ENCODE peak calls at places on chromosomes 12 and 14, in seven cellular contexts. B is lung, G is adrenal gland, S is upper lobe of right lung, J is heart right ventricle, F is tibial nerve, C is PC-3. P is an unnamed sample.

GRCh38 chr12:7042847-7043246 is 17.7 kb upstream of the C1S start:
- DNase-seq in C (peak; percentile 39), S (no peak), F (no peak), J (no peak), G (no peak), B (no peak), P (no peak)

GRCh38 chr12:4303750-4304149 is 17.3 kb upstream of the TIGAR start:
- DNase-seq in F (no peak), G (peak; percentile 48), S (no peak), B (no peak), J (no peak), C (no peak), P (no peak)

GRCh38 chr14:54182419-54183040 is 214.3 kb upstream of the CDKN3 start:
- DNase-seq in S (no peak), G (no peak), B (no peak), F (no peak), J (no peak), C (peak; percentile 96), P (no peak)

GRCh38 chr12:57830393-57830792 is 11.9 kb upstream of the AVIL start:
- DNase-seq in B (no peak), S (no peak), J (no peak), C (no peak), F (no peak), G (no peak), P (no peak)

GRCh38 chr14:70680748-70681147 is 39.0 kb downstream of the TTC9 start:
- DNase-seq in J (no peak), F (no peak), S (no peak), G (no peak), C (no peak), B (no peak), P (no peak)

GRCh38 chr12:124398578-124399227 is 103.8 kb downstream of the RFLNA start:
- DNase-seq in C (no peak), F (peak; percentile 72), B (no peak), G (peak; percentile 73), J (no peak), S (peak; percentile 73), P (peak; percentile 60)

GRCh38 chr12:80894179-80894578 is 43.6 kb downstream of the LIN7A start:
- DNase-seq in C (no peak), F (no peak), S (no peak), J (no peak), G (no peak), B (no peak), P (no peak)

GRCh38 chr12:92075425-92075891 is 70.2 kb downstream of the BTG1 start:
- DNase-seq in C (no peak), F (no peak), J (no peak), S (no peak), B (no peak), G (no peak), P (no peak)

GRCh38 chr12:82730832-82731497 is 44.3 kb downstream of the TMTC2 start:
- DNase-seq in S (no peak), G (no peak), B (no peak), F (no peak), C (no peak), J (no peak), P (no peak)

GRCh38 chr12:1540690-1541089 is 53.7 kb downstream of the FBXL14 start:
- DNase-seq in G (no peak), C (peak; percentile 96), J (no peak), B (no peak), F (no peak), S (no peak), P (no peak)

GRCh38 chr14:84527706-84528105 is 1002.2 kb upstream of the FLRT2 start:
- DNase-seq in B (no peak), C (no peak), J (no peak), S (no peak), F (no peak), G (no peak), P (no peak)

DNA sequence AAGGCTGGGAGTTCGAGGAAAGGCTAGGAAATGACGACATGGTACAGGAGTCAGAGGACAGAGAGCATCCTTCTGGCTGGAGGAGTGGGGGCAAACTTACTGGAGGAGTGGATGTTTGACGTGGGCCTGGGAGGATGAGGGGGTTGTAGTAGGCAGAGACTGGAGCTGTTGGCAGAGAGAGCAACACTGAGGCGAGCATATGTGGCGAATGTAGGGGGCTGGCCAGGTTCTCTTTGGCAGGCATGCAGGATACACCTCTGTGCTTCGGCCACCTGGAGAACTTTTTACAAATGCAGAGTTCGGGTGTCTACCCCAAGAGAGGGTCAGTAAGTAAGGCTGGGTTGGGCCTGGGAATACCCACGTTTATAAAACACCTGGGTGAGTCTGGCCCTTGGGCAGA is 385.7 kb downstream of the FUT8 start:
- DNase-seq in C (no peak), B (no peak), S (no peak), G (no peak), F (no peak), J (no peak), P (no peak)
- H3K4me1 ChIP-seq in C (no peaks in the 10 kb centered on the region), B (no peaks in the 10 kb centered on the region), S (no peaks in the 10 kb centered on the region), G (no peaks in the 10 kb centered on the region), F (no peaks in the 10 kb centered on the region), J (no peaks in the 10 kb centered on the region), P (no peaks in the 10 kb centered on the region)

DNA sequence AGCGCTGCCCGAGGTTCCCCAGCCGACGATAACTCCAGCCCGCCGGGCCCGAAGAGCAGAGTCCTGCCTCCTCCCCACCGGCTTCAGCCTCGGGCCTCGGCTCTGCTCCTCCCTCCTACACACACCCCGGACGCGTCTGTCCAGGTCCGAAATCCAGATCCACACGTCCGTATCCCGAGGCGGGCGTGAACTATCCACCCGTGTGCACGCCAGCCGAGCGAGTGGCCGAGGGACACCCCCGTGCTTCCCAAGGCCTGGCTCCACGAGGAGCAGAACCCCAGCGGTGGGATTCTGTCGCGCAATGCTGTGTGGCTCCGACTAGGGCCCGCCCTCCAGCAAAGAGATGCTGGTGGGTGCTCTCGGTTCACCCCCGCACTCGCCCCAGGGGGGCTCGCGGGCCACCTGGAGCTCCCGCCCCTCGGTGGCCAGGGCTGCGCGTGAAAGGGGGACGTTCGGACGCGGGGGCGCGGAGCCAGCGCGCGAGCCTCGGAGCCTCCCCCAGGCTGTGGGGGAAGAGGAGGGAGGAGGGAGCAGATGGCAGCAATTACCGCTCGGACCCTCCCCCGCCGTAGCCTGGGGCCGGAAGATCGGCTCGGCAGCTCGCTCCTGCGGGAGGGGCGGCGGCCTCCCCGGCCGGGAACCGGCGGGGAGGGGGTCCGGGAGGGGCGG is 18.9 kb upstream of the ANKRD33 start:
- DNase-seq in S (peak; percentile 62), C (no peak), B (no peak), J (no peak), G (no peak), F (no peak), P (no peak)
- H3K27me3 ChIP-seq in S (peaks cover 49% of the 10 kb centered on the region), C (no peaks in the 10 kb centered on the region), B (no peaks in the 10 kb centered on the region), J (peaks cover 24% of the 10 kb centered on the region), G (peaks cover 7% of the 10 kb centered on the region), F (no peaks in the 10 kb centered on the region), P (peaks cover 59% of the 10 kb centered on the region)

GRCh38 chr12:102051431-102051965 is 10.3 kb downstream of the WASHC3 start:
- DNase-seq in B (no peak), J (no peak), F (no peak), C (no peak), G (no peak), S (no peak), P (no peak)
- H3K4me1 ChIP-seq in B (no peaks in the 10 kb centered on the region), J (no peaks in the 10 kb centered on the region), F (no peaks in the 10 kb centered on the region), C (no peaks in the 10 kb centered on the region), G (no peaks in the 10 kb centered on the region), S (peaks cover 5% of the 10 kb centered on the region), P (no peaks in the 10 kb centered on the region)

DNA sequence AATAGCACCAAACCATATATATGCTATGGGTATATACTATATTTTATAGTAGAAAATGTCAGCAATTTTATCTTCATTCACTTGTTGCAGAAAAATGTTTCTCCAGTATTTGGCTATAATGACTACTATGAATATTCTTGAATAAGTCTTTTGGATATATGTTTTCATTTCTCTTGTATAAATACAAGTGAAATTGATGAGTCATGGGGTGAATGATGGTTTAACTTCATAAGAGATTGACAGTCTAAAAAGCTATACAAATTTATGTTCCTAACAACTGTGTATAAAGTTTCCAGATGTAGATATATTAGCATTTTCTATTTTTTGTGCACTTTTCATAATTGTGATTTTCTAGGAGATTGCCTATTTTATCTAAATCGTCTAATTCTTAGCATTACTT is 714.8 kb downstream of the TRHDE start:
- DNase-seq in B (no peak), J (no peak), C (no peak), S (no peak), G (no peak), F (no peak), P (no peak)
- H3K27me3 ChIP-seq in B (no peaks in the 10 kb centered on the region), J (no peaks in the 10 kb centered on the region), C (no peaks in the 10 kb centered on the region), S (no peaks in the 10 kb centered on the region), G (no peaks in the 10 kb centered on the region), F (no peaks in the 10 kb centered on the region), P (no peaks in the 10 kb centered on the region)

GRCh38 chr14:89339579-89339978 is 77.5 kb downstream of the FOXN3 start:
- DNase-seq in C (no peak), J (no peak), G (no peak), S (no peak), F (no peak), B (no peak), P (no peak)

GRCh38 chr14:89339158-89339557 is 77.9 kb downstream of the FOXN3 start:
- DNase-seq in J (no peak), B (no peak), G (no peak), C (no peak), S (no peak), F (no peak), P (no peak)

GRCh38 chr14:89342049-89342448 is 75.0 kb downstream of the FOXN3 start:
- DNase-seq in S (no peak), B (no peak), F (no peak), C (no peak), J (no peak), G (no peak), P (no peak)

GRCh38 chr14:89340782-89341181 is 76.3 kb downstream of the FOXN3 start:
- DNase-seq in J (no peak), F (no peak), B (no peak), S (no peak), C (no peak), G (no peak), P (no peak)

GRCh38 chr14:89340200-89340667 is 76.8 kb downstream of the FOXN3 start:
- DNase-seq in J (no peak), C (no peak), F (no peak), S (no peak), B (no peak), G (no peak), P (no peak)
- H3K4me1 ChIP-seq in J (peaks cover 59% of the 10 kb centered on the region), C (no peaks in the 10 kb centered on the region), F (peaks cover 30% of the 10 kb centered on the region), S (peaks cover 30% of the 10 kb centered on the region), B (peaks cover 15% of the 10 kb centered on the region), G (peaks cover 46% of the 10 kb centered on the region), P (peaks cover 32% of the 10 kb centered on the region)

GRCh38 chr12:132455565-132455964 is 34.4 kb upstream of the FBRSL1 start:
- DNase-seq in C (no peak), G (no peak), B (no peak), S (no peak), F (no peak), J (no peak), P (no peak)

GRCh38 chr12:132452596-132453350 is 37.2 kb upstream of the FBRSL1 start:
- DNase-seq in B (no peak), J (no peak), F (no peak), G (no peak), S (no peak), C (no peak), P (no peak)

GRCh38 chr12:132453361-132454133 is 36.4 kb upstream of the FBRSL1 start:
- DNase-seq in C (peak; percentile 73), G (no peak), S (no peak), J (no peak), F (no peak), B (no peak), P (no peak)

GRCh38 chr12:132454949-132455418 is 35.0 kb upstream of the FBRSL1 start:
- DNase-seq in F (no peak), G (no peak), C (no peak), B (no peak), S (no peak), J (no peak), P (no peak)

GRCh38 chr12:132454154-132454948 is 35.6 kb upstream of the FBRSL1 start:
- DNase-seq in B (no peak), S (no peak), F (no peak), J (no peak), C (no peak), G (no peak), P (no peak)
- H3K27me3 ChIP-seq in B (no peaks in the 10 kb centered on the region), S (peaks cover 9% of the 10 kb centered on the region), F (no peaks in the 10 kb centered on the region), J (peaks cover 69% of the 10 kb centered on the region), C (no peaks in the 10 kb centered on the region), G (peaks cover 9% of the 10 kb centered on the region), P (peaks cover 38% of the 10 kb centered on the region)

P was measured in transverse colon.